ENCODE peak calls at places on chromosomes 7 and 10, in seven cellular contexts. Y, X, B, I, R, H and D are unnamed samples.

GRCh38 chr7:24949884-24950283 is 30.1 kb downstream of the OSBPL3 start:
- DNase-seq in R (no peak), B (no peak), Y (no peak), X (no peak), H (no peak), I (no peak), D (no peak)

GRCh38 chr7:151304856-151305255 is 36.8 kb upstream of the NUB1 start:
- DNase-seq in R (no peak), Y (no peak), H (no peak), I (no peak), X (no peak), B (no peak), D (no peak)

GRCh38 chr10:71744897-71745658 is 25.5 kb upstream of the C10orf105 start:
- DNase-seq in B (no peak), H (no peak), I (no peak), Y (no peak), X (no peak), R (no peak), D (no peak)

GRCh38 chr10:84310470-84310869 is 17.9 kb upstream of the CCSER2 start:
- DNase-seq in R (no peak), H (no peak), X (no peak), B (peak; percentile 72), Y (no peak), I (no peak), D (no peak)

GRCh38 chr10:88106348-88106747 is 242.9 kb downstream of the PTEN start:
- DNase-seq in R (no peak), H (no peak), Y (no peak), B (no peak), I (no peak), X (no peak), D (no peak)

GRCh38 chr7:99380032-99380822 is 5.7 kb downstream of the ARPC1B start:
- DNase-seq in Y (no peak), R (no peak), X (peak; percentile 42), B (no peak), I (no peak), H (no peak), D (no peak)

GRCh38 chr10:22560391-22561239 is 153.8 kb downstream of the PIP4K2A start:
- DNase-seq in X (no peak), Y (no peak), H (no peak), B (no peak), R (no peak), I (no peak), D (no peak)

GRCh38 chr7:22934473-22935065 is 79.4 kb downstream of the HYCC1 start:
- DNase-seq in H (no peak), X (no peak), Y (no peak), I (no peak), R (no peak), B (peak; percentile 85), D (no peak)

GRCh38 chr10:117734626-117735405 is 192.3 kb downstream of the EMX2 start:
- DNase-seq in X (no peak), B (no peak), R (no peak), I (no peak), H (no peak), Y (no peak), D (no peak)

GRCh38 chr10:72086466-72087391 is 1.6 kb downstream of the SPOCK2 start:
- DNase-seq in R (peak; percentile 50), I (peak; percentile 39), H (no peak), B (peak; percentile 34), Y (peak; percentile 77), X (peak; percentile 65), D (no peak)

GRCh38 chr10:130196511-130197487 is 60.6 kb downstream of the GLRX3 start:
- DNase-seq in R (no peak), X (no peak), H (no peak), B (no peak), Y (no peak), I (no peak), D (no peak)

GRCh38 chr10:49309691-49310371 is 10.9 kb downstream of the C10orf71 start:
- DNase-seq in R (no peak), H (no peak), B (no peak), Y (no peak), X (no peak), I (no peak), D (no peak)

GRCh38 chr7:29042893-29043292 is 84.8 kb upstream of the TRIL start:
- DNase-seq in R (no peak), B (peak; percentile 8), H (no peak), X (no peak), Y (no peak), I (no peak), D (no peak)

GRCh38 chr10:34656676-34657075 is 158.4 kb downstream of the PARD3 start:
- DNase-seq in Y (no peak), X (no peak), I (no peak), H (no peak), R (no peak), B (no peak), D (no peak)

GRCh38 chr10:34654211-34654610 is 160.9 kb downstream of the PARD3 start:
- DNase-seq in I (no peak), H (no peak), X (no peak), R (no peak), Y (no peak), B (no peak), D (no peak)

GRCh38 chr10:34653530-34653929 is 161.6 kb downstream of the PARD3 start:
- DNase-seq in I (no peak), X (no peak), B (no peak), R (no peak), H (no peak), Y (no peak), D (no peak)

GRCh38 chr10:34658934-34659333 is 156.2 kb downstream of the PARD3 start:
- DNase-seq in B (no peak), X (peak; percentile 34), I (no peak), R (no peak), Y (no peak), H (no peak), D (no peak)

DNA sequence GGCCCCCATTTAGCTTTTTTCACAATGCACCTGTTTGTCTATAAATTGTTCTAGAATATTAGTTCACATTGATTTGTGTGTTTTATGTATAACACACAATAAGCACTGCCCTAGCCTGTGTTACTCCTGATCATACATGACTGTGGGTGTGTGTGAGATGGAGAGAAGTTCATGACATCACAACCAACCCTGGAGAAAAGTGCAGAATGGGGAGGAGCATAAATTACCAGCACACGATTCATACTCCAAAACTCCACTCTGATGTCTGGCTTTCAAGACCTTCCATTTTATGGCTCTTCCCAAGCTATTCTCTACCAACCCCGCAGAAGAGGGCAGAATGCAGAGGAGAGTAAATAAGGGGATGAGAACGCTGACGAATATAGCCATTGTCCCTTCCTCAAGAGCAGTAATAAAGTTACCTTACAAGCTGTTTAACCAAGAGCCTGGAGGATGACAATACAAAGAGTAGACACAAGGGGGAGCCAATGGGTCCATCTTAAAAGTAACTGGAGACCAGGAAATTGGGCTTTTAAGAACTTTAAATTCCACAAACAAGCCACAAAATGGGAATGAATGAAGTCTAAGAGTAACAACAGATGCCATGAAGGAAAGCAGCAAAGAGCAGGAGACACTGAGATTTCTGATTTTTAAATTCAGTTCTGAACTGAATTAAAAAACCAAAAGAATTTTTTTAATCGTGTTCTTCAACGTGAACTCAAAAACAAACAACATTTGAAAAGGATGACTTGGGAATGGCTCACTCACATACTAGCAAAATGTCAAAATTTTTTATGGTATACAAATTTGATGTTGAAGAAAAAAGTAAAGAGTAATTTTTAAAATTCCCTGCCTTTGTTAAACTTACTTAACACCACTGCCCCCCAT is 159.6 kb downstream of the PARD3 start:
- DNase-seq in H (no peak), I (no peak), B (peak; percentile 50), X (peak; percentile 56), Y (no peak), R (no peak), D (peak; percentile 54)
- TF ChIP-seq CTCF in H (peak; percentile 68), I (peak; percentile 69), B (peak; percentile 85), X (peak; percentile 67), Y (peak; percentile 37), R (peak; percentile 76), D (peak; percentile 53)

GRCh38 chr10:79104264-79104954 is 35.6 kb downstream of the ZMIZ1 start:
- DNase-seq in H (peak; percentile 87), Y (no peak), X (no peak), I (peak; percentile 69), B (peak; percentile 70), R (peak; percentile 64), D (no peak)
- H3K27ac ChIP-seq in H (no peak overlapping the region), Y (no peak overlapping the region), X (no peak overlapping the region), I (no peak overlapping the region), B (no peak overlapping the region), R (peak overlapping the region; percentile 74), D (peak overlapping the region; percentile 0)

DNA sequence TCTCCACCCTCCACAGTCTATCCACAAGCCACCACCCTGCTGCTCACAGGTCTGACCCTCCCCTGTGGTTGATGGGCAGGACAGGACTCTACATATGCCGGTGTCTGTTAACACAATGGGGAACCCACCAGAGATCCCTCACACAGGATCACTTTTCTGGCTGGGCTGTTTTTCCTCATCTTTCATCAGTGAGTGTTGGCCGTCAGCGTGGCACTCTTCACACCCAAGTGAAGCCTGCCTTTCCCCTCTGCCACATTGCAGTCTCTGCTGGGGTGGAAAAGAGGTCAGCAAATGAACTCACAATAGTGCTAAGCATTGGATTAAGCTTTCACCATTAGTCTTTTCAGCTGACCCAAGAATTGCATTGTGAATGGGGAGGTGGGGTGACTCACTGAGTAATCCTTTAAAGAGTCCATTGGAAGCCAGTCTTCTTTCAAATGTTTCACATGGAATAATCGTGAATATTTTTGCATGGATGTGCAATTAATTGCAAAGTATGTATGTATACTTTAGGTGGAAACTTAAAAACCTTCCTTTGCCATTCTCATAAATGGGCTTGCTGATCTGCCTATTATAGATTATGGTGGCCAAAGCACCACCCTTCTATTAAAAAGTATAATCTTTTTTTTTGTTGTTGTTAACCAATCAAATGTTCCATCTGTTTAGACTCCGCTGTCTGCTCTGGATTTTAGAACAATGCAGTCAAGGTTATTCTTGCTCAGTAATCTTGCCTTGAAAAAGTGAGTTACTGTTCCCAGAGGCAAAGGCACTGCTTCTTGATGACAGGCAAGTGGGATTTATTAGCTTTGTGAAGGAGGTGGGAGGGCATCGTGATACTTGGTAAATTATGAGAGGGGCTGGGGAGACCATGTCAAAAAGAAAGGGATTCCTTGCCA is 143.2 kb downstream of the KIAA1217 start:
- DNase-seq in Y (no peak), R (no peak), I (no peak), X (no peak), H (no peak), B (peak; percentile 82), D (no peak)
- H3K4me1 ChIP-seq in Y (peaks cover 9% of the 10 kb centered on the region), R (peaks cover 63% of the 10 kb centered on the region), I (peaks cover 41% of the 10 kb centered on the region), X (no peaks in the 10 kb centered on the region), H (no peaks in the 10 kb centered on the region), B (peaks cover 23% of the 10 kb centered on the region), D (no peaks in the 10 kb centered on the region)

DNA sequence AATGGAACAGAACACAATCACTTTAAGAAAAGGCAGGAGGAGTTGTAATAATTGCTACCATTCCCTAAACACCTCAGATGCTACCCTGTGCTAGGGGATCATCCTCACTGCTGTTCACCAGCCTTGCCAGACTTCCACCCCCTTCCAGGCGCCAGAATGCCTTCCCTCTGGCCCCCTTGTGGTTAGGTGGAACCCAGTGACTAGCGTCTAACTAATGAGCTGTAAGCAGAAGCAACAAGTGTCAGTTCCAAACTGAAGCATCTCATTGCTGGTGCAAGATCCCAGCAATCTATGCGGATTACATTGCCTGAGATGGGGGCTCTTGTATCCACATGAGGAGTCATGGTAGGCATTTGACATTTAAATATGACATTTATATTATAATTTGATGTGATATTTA is 86.6 kb downstream of the FRMD4A start:
- DNase-seq in H (no peak), Y (no peak), I (no peak), B (no peak), X (no peak), R (no peak), D (no peak)
- TF ChIP-seq CTCF in H (no peak), Y (no peak), I (no peak), B (no peak), X (no peak), R (no peak), D (no peak)

GRCh38 chr7:130566168-130566897 is 74.4 kb downstream of the MEST start:
- DNase-seq in Y (no peak), H (peak; percentile 61), I (peak; percentile 17), R (peak; percentile 87), X (no peak), B (peak; percentile 82), D (no peak)
- H3K27ac ChIP-seq in Y (no peak overlapping the region), H (no peak overlapping the region), I (peak overlapping the region; percentile 36), R (peak overlapping the region; percentile 92), X (no peak overlapping the region), B (peak overlapping the region; percentile 47), D (no peak overlapping the region)